ENCODE peak calls at places on chromosomes 1 and 21, in nine cellular contexts. R is K562, X is WTC11, B is pancreas, I is neural progenitor cell, P is A549, T is fibroblast of mammary gland, A is psoas muscle, V is GM20000. F is an unnamed sample.

GRCh38 chr1:8463144-8463927 is 145.4 kb downstream of the SLC45A1 start:
- DNase-seq in R (no peak), X (no peak), B (no peak), I (no peak), P (no peak), T (peak), A (no peak), V (no peak), F (no peak)

GRCh38 chr1:25615563-25616079 is 970 bp upstream of the MAN1C1 start:
- DNase-seq in R (no peak), X (no peak), B (no peak), I (no peak), P (no peak), T (no peak), A (no peak), V (no peak), F (peak)

GRCh38 chr21:45429221-45430164 is 24.5 kb downstream of the COL18A1 start:
- DNase-seq in R (no peak), X (no peak), B (no peak), I (no peak), P (no peak), T (no peak), A (no peak), V (no peak), F (no peak)

GRCh38 chr21:44368711-44369446 is 15.5 kb downstream of the TRPM2 start:
- DNase-seq in R (peak), X (peak), B (no peak), I (peak), P (no peak), T (no peak), A (no peak), V (no peak), F (no peak)

GRCh38 chr1:71834570-71835441 is 447.5 kb downstream of the NEGR1 start:
- DNase-seq in R (no peak), X (no peak), B (peak), I (no peak), P (no peak), T (no peak), A (no peak), V (no peak), F (no peak)

GRCh38 chr1:53807916-53808315 is 30.2 kb downstream of the NDC1 start:
- DNase-seq in R (no peak), X (no peak), B (no peak), I (no peak), P (no peak), T (peak), A (no peak), V (no peak), F (no peak)

GRCh38 chr1:55969322-55969721 is 610.0 kb downstream of the PLPP3 start:
- DNase-seq in R (no peak), X (no peak), B (no peak), I (no peak), P (no peak), T (no peak), A (no peak), V (no peak), F (no peak)

GRCh38 chr1:228883535-228883934 is 148.3 kb downstream of the RHOU start:
- DNase-seq in R (no peak), X (no peak), B (no peak), I (no peak), P (no peak), T (no peak), A (no peak), V (no peak), F (no peak)

GRCh38 chr21:43305336-43305665 is 121.6 kb downstream of the SIK1 start:
- DNase-seq in R (no peak), X (no peak), B (no peak), I (no peak), P (no peak), T (no peak), A (no peak), V (no peak), F (no peak)

GRCh38 chr1:26692211-26692792 is 3.5 kb upstream of the ARID1A start:
- DNase-seq in R (peak), X (peak), B (peak), I (peak), P (peak), T (peak), A (peak), V (peak), F (peak)
- TF ChIP-seq CTCF in R (peak), X (no peak), B (no peak), I (peak), P (peak), T (no peak), A (no peak), V (no peak), F (no peak)

GRCh38 chr21:38455403-38455802 is 42.9 kb downstream of the ERG start:
- DNase-seq in R (no peak), X (no peak), B (no peak), I (no peak), P (no peak), T (no peak), A (no peak), V (no peak), F (no peak)

GRCh38 chr21:38459490-38459889 is 38.8 kb downstream of the ERG start:
- DNase-seq in R (no peak), X (no peak), B (no peak), I (no peak), P (no peak), T (no peak), A (no peak), V (no peak), F (no peak)

GRCh38 chr21:38460171-38460742 is 38.0 kb downstream of the ERG start:
- DNase-seq in R (no peak), X (no peak), B (no peak), I (no peak), P (no peak), T (peak), A (no peak), V (no peak), F (no peak)
- TF ChIP-seq CTCF in R (no peak), X (no peak), B (no peak), I (no peak), P (no peak), T (no peak), A (no peak), V (no peak), F (no peak)

GRCh38 chr1:243713470-243714186 is 136.4 kb downstream of the AKT3 start:
- DNase-seq in R (no peak), X (no peak), B (no peak), I (peak), P (no peak), T (peak), A (no peak), V (no peak), F (no peak)

GRCh38 chr1:243712242-243712641 is 137.8 kb downstream of the AKT3 start:
- DNase-seq in R (no peak), X (no peak), B (no peak), I (no peak), P (no peak), T (no peak), A (no peak), V (no peak), F (no peak)

GRCh38 chr1:243710467-243710866 is 139.6 kb downstream of the AKT3 start:
- DNase-seq in R (no peak), X (no peak), B (no peak), I (no peak), P (no peak), T (no peak), A (no peak), V (no peak), F (no peak)

GRCh38 chr1:243715285-243715684 is 134.8 kb downstream of the AKT3 start:
- DNase-seq in R (no peak), X (no peak), B (no peak), I (no peak), P (no peak), T (peak), A (no peak), V (no peak), F (no peak)

GRCh38 chr1:243712890-243713425 is 137.1 kb downstream of the AKT3 start:
- DNase-seq in R (no peak), X (no peak), B (no peak), I (no peak), P (peak), T (peak), A (no peak), V (no peak), F (no peak)
- TF ChIP-seq CTCF in R (no peak), X (no peak), B (no peak), I (peak), P (peak), T (peak), A (peak), V (no peak), F (peak)

DNA sequence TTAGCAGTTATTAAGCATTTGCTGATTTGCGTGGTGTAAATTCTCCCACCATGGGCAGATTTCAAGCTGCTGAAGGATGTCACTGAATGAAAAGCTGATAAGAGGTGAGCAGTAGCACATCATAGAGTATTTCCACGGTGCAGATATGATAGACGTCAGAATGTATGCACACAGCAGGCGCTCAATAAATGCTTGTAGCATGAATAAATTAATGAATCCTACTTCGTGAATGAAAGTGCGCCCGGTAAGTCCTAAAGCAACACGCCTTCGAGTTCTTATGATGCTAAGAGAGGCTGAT is 505 bp upstream of the UBIAD1 start:
- DNase-seq in R (no peak), X (no peak), B (no peak), I (no peak), P (no peak), T (no peak), A (no peak), V (no peak), F (no peak)
- TF ChIP-seq CTCF in R (no peak), X (no peak), B (no peak), I (peak), P (no peak), T (peak), A (no peak), V (no peak), F (no peak)

GRCh38 chr1:10682114-10682445 is 114.4 kb downstream of the CASZ1 start:
- DNase-seq in R (no peak), X (no peak), B (no peak), I (no peak), P (no peak), T (no peak), A (no peak), V (no peak), F (no peak)
- TF ChIP-seq CTCF in R (no peak), X (no peak), B (no peak), I (no peak), P (no peak), T (no peak), A (no peak), V (no peak), F (no peak)

GRCh38 chr1:247576514-247576913 is 11.6 kb upstream of the OR2G2 start:
- DNase-seq in R (no peak), X (no peak), B (no peak), I (no peak), P (peak), T (peak), A (no peak), V (peak), F (no peak)
- TF ChIP-seq CTCF in R (peak), X (peak), B (no peak), I (peak), P (no peak), T (peak), A (no peak), V (peak), F (peak)

F was measured in activated CD8-positive, alpha-beta T cell treated with anti-CD3 and anti-CD28 coated beads for 36 hours.